ENCODE peak calls at places on chromosomes 5 and 9, in six cellular contexts. Z is uterus, G is ovary, H is endothelial cell of umbilical vein, Y is breast epithelium, S is IMR-90. X is an unnamed sample.

GRCh38 chr5:52864884-52865283 is 77.2 kb downstream of the ITGA1 start:
- DNase-seq in Z (no peak), G (no peak), H (no peak), Y (no peak), S (peak), X (no peak)

GRCh38 chr5:545641-546375 is 21.6 kb upstream of the SLC9A3 start:
- DNase-seq in Z (no peak), G (no peak), H (no peak), Y (no peak), S (no peak), X (no peak)

GRCh38 chr9:101427337-101427736 is 8.2 kb downstream of the ALDOB start:
- DNase-seq in Z (no peak), G (no peak), H (no peak), Y (no peak), S (no peak), X (no peak)

GRCh38 chr5:73625905-73626811 is at the start of gene ARHGEF28:
- DNase-seq in Z (peak), G (peak), H (peak), Y (peak), S (peak), X (no peak)

GRCh38 chr9:93301911-93302525 is 118.1 kb downstream of the WNK2 start:
- DNase-seq in Z (peak), G (peak), H (no peak), Y (peak), S (no peak), X (no peak)

GRCh38 chr9:75238311-75238976 is 150.1 kb downstream of the OSTF1 start:
- DNase-seq in Z (no peak), G (no peak), H (peak), Y (no peak), S (peak), X (no peak)

GRCh38 chr9:16828335-16829281 is 41.9 kb downstream of the BNC2 start:
- DNase-seq in Z (peak), G (peak), H (peak), Y (no peak), S (peak), X (peak)

GRCh38 chr5:3509290-3509689 is 86.3 kb upstream of the IRX1 start:
- DNase-seq in Z (no peak), G (no peak), H (no peak), Y (no peak), S (no peak), X (no peak)

GRCh38 chr5:163571755-163572154 is 66.3 kb downstream of the MAT2B start:
- DNase-seq in Z (no peak), G (peak), H (no peak), Y (no peak), S (peak), X (no peak)

GRCh38 chr9:113654605-113655193 is 191.2 kb downstream of the RGS3 start:
- DNase-seq in Z (peak), G (no peak), H (peak), Y (peak), S (no peak), X (no peak)

GRCh38 chr5:157080291-157080690 is 21.4 kb upstream of the HAVCR1 start:
- DNase-seq in Z (no peak), G (no peak), H (no peak), Y (no peak), S (no peak), X (no peak)

GRCh38 chr9:134187821-134188420 is 23.6 kb upstream of the RNU6ATAC start:
- DNase-seq in Z (no peak), G (peak), H (no peak), Y (no peak), S (no peak), X (no peak)

GRCh38 chr5:150645070-150645700 is 4.7 kb downstream of the SYNPO start:
- DNase-seq in Z (peak), G (peak), H (no peak), Y (no peak), S (peak), X (no peak)

GRCh38 chr5:57316798-57317327 is 143.0 kb downstream of the GPBP1 start:
- DNase-seq in Z (peak), G (no peak), H (peak), Y (no peak), S (peak), X (no peak)

GRCh38 chr5:68898961-68899471 is 194.8 kb upstream of the SLC30A5 start:
- DNase-seq in Z (no peak), G (no peak), H (no peak), Y (no peak), S (peak), X (no peak)

GRCh38 chr5:172806897-172807672 is 27.0 kb upstream of the ERGIC1 start:
- DNase-seq in Z (peak), G (peak), H (peak), Y (peak), S (peak), X (peak)

GRCh38 chr5:72921103-72921502 is 34.7 kb upstream of the FCHO2 start:
- DNase-seq in Z (no peak), G (no peak), H (peak), Y (no peak), S (no peak), X (no peak)

GRCh38 chr5:56530739-56531138 is 284.6 kb upstream of the MAP3K1 start:
- DNase-seq in Z (no peak), G (no peak), H (no peak), Y (no peak), S (no peak), X (no peak)

GRCh38 chr9:123389698-123390097 is 33.7 kb downstream of the CRB2 start:
- DNase-seq in Z (no peak), G (no peak), H (no peak), Y (no peak), S (no peak), X (no peak)

GRCh38 chr9:107274953-107275422 is 8.1 kb upstream of the RAD23B start:
- DNase-seq in Z (no peak), G (no peak), H (no peak), Y (no peak), S (peak), X (no peak)

GRCh38 chr5:88518131-88519016 is 249.7 kb upstream of the TMEM161B start:
- DNase-seq in Z (no peak), G (no peak), H (no peak), Y (no peak), S (peak), X (no peak)

GRCh38 chr5:135317286-135317685 is 81.7 kb downstream of the MACROH2A1 start:
- DNase-seq in Z (no peak), G (no peak), H (no peak), Y (no peak), S (no peak), X (no peak)

GRCh38 chr5:172417983-172418630 is 36.2 kb downstream of the SH3PXD2B start:
- DNase-seq in Z (peak), G (peak), H (peak), Y (peak), S (peak), X (peak)

GRCh38 chr9:133031130-133031422 is 279 bp downstream of the GTF3C5 start:
- DNase-seq in Z (no peak), G (no peak), H (no peak), Y (no peak), S (no peak), X (no peak)

GRCh38 chr5:110625376-110625999 is 101.0 kb downstream of the TMEM232 start:
- DNase-seq in Z (no peak), G (no peak), H (peak), Y (no peak), S (peak), X (no peak)

GRCh38 chr5:1122511-1123284 is 10.8 kb upstream of the SLC12A7 start:
- DNase-seq in Z (no peak), G (no peak), H (no peak), Y (no peak), S (no peak), X (no peak)

GRCh38 chr5:143195496-143195895 is 208.0 kb downstream of the NR3C1 start:
- DNase-seq in Z (no peak), G (no peak), H (no peak), Y (no peak), S (peak), X (peak)

GRCh38 chr5:126234563-126235195 is 188.5 kb upstream of the GRAMD2B start:
- DNase-seq in Z (no peak), G (no peak), H (peak), Y (no peak), S (peak), X (no peak)

GRCh38 chr5:83475540-83476469 is 4.3 kb downstream of the VCAN start:
- DNase-seq in Z (no peak), G (no peak), H (no peak), Y (no peak), S (peak), X (no peak)

GRCh38 chr5:34053133-34053532 is 10.1 kb upstream of the C1QTNF3 start:
- DNase-seq in Z (no peak), G (no peak), H (no peak), Y (no peak), S (peak), X (no peak)

DNA sequence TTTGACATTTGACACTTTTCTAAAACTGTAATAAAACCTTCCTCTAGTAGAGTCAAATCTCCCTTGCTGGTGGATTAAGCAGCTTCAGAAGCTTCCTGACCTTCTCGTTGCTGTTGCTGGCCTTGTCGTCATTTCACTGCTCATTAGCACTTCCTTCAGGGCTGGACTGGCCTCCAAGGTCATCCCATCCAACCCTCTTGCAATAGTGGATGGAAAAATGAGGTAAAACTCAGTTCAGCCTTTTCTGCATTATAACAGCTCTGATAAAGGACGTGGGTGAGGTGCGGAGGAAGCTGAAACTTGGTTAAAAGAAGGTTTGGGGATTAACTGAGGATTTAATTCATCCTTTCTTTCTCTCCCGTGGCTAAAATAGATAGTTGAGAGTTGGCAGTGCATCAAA is 1.0 kb upstream of the ADAMTSL1 start:
- DNase-seq in Z (no peak), G (peak), H (peak), Y (no peak), S (no peak), X (no peak)
- TF ChIP-seq POLR2A in Z (no peak), G (no peak), H (no peak), Y (no peak), S (no peak), X (no peak)

GRCh38 chr9:129483467-129484324 is 137.2 kb downstream of the C9orf50 start:
- DNase-seq in Z (peak), G (peak), H (peak), Y (peak), S (peak), X (peak)
- TF ChIP-seq POLR2A in Z (peak), G (peak), H (peak), Y (peak), S (no peak), X (no peak)

GRCh38 chr9:20074291-20074690 is 285.5 kb upstream of the SLC24A2 start:
- DNase-seq in Z (no peak), G (no peak), H (no peak), Y (no peak), S (no peak), X (no peak)
- TF ChIP-seq POLR2A in Z (no peak), G (no peak), H (no peak), Y (no peak), S (no peak), X (no peak)

GRCh38 chr9:136943291-136944093 is 1.0 kb downstream of the FBXW5 start:
- DNase-seq in Z (no peak), G (no peak), H (no peak), Y (no peak), S (no peak), X (no peak)
- TF ChIP-seq POLR2A in Z (no peak), G (no peak), H (no peak), Y (no peak), S (no peak), X (no peak)

DNA sequence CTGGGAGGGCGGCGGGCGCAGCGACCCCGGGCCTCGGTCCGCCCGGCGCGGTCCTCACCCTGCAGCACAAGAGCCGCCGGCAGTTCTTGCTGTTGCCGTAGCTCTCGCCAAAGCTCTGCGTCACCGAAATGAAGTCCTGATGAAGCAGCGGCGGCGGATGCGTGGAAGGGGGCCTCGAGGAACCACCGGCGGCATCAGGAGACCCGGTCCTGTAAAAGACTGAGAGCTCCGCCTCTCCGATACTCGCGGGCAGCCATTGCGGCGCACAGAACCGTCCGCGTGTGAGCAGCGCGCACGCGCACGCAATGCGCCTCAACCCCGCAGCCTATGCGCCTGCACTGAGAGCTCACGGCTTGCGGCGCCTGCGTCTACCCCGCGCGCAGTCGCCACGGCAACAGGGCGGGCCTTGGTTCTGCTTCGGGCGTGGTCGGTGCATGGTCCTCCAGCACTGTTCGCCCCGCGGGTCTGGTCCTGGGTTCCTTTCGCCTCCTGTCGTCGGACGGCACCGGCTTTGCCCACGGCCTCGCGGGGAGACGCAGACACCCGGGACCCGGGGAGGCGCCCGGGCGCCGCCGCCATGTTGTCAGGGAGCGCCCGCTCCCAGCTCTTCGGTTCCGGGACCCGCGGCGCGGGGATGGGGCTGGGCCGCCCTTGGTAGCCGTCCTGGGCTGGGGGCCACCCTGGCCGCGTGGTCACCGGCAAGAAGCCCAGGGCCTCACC is 9.3 kb upstream of the GRIN1 start:
- DNase-seq in Z (peak), G (peak), H (peak), Y (peak), S (peak), X (peak)
- TF ChIP-seq POLR2A in Z (no peak), G (no peak), H (peak), Y (no peak), S (no peak), X (no peak)

GRCh38 chr9:78031826-78032598 is 401 bp upstream of the GNAQ start:
- DNase-seq in Z (peak), G (peak), H (peak), Y (peak), S (peak), X (peak)
- TF ChIP-seq POLR2A in Z (peak), G (peak), H (peak), Y (peak), S (no peak), X (no peak)

DNA sequence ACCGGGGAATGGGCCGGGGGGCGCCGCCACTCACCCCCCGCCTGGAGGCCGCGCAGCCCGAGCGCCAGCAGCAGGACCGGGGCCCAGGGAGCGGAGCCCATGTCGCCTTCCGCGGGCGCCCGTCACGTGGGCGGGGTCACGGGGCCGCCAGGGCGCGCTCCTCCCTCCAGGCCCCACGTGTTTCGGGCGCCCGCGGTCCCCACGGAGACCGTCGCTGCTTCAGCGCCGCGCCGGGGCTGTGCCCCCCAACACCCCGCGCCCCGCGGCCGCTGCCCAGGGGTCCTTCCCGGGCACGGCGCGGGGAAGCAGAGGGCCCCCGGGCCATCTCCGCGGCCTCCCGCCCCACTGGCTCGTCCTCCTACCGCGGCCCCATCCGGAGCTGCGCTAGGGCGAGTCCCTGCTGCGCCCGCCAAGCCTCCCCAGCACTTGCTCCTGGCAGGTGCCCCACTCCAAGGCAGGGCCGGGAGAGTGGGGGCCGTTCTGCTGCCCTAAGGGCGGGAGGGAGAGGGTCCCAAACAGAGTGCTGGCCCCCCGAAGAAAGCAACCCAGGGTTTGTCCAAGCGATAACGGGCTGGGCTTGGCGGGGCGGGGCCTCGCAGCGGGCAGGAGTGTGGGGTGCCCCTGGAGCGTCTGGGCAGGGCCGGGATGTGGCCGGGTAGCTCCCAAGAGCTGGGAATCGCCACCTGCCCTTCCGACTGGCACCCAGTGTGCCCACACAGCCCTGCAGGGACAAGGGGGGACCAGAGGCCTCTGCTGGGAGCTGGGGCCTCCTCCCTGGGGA is at the start of gene DPP7:
- DNase-seq in Z (peak), G (peak), H (peak), Y (no peak), S (peak), X (peak)
- TF ChIP-seq POLR2A in Z (peak), G (no peak), H (peak), Y (no peak), S (no peak), X (no peak)

DNA sequence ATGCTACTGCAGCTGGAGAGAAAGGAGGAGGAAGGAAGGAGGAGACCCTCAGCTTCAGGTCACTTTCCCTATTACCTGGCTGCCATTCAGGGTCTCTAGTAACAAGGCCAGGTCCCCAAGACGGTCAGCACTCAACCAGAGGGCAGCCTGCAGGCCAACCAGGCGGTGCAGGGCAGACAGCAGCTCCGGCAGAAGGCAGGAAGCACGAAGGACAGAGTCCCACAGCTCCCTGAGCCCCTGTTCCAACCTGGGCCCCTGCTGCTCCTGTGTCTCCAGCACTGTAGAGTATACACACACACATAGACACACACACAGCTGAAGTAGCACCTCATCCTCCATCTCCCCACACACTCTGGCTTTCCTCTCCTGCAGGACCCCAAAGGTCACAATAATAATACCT is 1.7 kb downstream of the FANCG start:
- DNase-seq in Z (no peak), G (no peak), H (no peak), Y (no peak), S (no peak), X (no peak)
- TF ChIP-seq POLR2A in Z (no peak), G (no peak), H (no peak), Y (no peak), S (no peak), X (no peak)

GRCh38 chr5:93902288-93902687 is 160.9 kb upstream of the POU5F2 start:
- DNase-seq in Z (no peak), G (no peak), H (no peak), Y (no peak), S (no peak), X (no peak)
- TF ChIP-seq POLR2A in Z (no peak), G (no peak), H (no peak), Y (no peak), S (no peak), X (no peak)

X was measured in lower leg skin.